ENCODE peak calls at places on chromosomes 7 and 10, in four cellular contexts. L is AG10803, M is fibroblast of lung, P is gastrocnemius medialis. V is an unnamed sample.

GRCh38 chr7:23618241-23618640 is 21.1 kb downstream of the CCDC126 start:
- DNase-seq in L (no peak), M (no peak), P (no peak), V (no peak)

GRCh38 chr7:44637788-44638594 is 31.6 kb downstream of the OGDH start:
- DNase-seq in L (peak), P (no peak), M (peak), V (no peak)

GRCh38 chr10:108801775-108802516 is 1121.4 kb downstream of the XPNPEP1 start:
- DNase-seq in M (peak), P (no peak), L (peak), V (peak)

GRCh38 chr7:89584896-89585295 is 569.4 kb upstream of the STEAP1 start:
- DNase-seq in M (no peak), L (no peak), P (no peak), V (peak)

GRCh38 chr7:98266840-98267239 is 14.6 kb upstream of the BRI3 start:
- DNase-seq in M (peak), L (peak), P (no peak), V (no peak)

GRCh38 chr7:93851536-93851935 is 39.0 kb downstream of the TFPI2 start:
- DNase-seq in P (no peak), M (no peak), L (peak), V (peak)

GRCh38 chr7:88200793-88201192 is 19.0 kb downstream of the SRI start:
- DNase-seq in M (no peak), L (no peak), P (no peak), V (no peak)

GRCh38 chr7:2120251-2120660 is 112.5 kb downstream of the MAD1L1 start:
- DNase-seq in P (no peak), M (no peak), L (no peak), V (no peak)

GRCh38 chr7:83882551-83882950 is 233.6 kb upstream of the SEMA3E start:
- DNase-seq in P (no peak), L (no peak), M (no peak), V (no peak)

GRCh38 chr10:844552-844951 is 87.0 kb downstream of the LARP4B start:
- DNase-seq in P (no peak), L (peak), M (peak), V (no peak)

GRCh38 chr7:50119815-50120637 is 27.0 kb upstream of the ZPBP start:
- DNase-seq in L (no peak), P (no peak), M (no peak), V (no peak)

GRCh38 chr7:50121269-50121668 is 28.2 kb upstream of the ZPBP start:
- DNase-seq in L (no peak), M (no peak), P (no peak), V (no peak)

DNA sequence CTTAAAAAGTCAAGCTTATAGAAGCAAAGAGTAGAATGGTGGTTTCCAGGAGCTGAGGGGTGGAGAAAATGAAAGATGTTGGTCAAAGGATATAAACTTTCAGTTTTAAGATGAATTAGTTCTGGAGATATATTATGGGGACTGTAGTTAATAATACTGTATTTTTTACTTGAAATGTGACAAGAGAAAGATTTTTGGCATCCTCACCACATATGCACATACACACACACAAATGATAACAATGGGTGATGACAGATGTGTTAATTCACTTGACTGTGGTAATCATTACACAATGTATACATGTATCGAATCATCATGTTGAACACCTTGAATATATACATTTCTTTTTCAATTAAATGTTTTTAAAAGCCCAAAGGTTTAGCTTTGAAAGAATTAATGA is 32.7 kb upstream of the ZPBP start:
- DNase-seq in M (no peak), L (no peak), P (no peak), V (no peak)
- H3K4me3 ChIP-seq in M (no peak), L (no peak), P (no peak), V (no peak)

DNA sequence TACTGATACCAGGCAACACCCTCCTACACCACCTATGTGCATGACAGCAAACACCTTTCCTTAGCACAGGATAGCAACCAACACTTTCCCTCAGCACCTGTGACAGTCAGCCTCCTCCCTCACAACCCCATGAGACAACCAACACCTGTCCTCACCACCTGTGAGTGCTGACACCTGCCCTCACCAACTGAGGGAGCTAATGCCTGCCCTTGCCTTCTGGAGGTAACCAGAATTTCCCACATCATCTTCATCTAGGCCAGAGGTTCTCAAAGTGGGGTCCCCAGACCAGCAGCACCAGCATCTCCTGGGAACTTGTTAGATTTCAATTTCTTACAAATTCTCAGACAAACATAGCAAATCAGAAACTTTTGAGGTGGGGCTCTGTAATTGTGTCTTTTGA is 112.5 kb downstream of the GRID1 start:
- DNase-seq in M (no peak), L (no peak), P (no peak), V (no peak)
- TF ChIP-seq CTCF in M (no peak), L (no peak), P (no peak), V (no peak)

GRCh38 chr10:125983161-125983560 is 86.8 kb downstream of the FANK1 start:
- DNase-seq in P (no peak), L (peak), M (no peak), V (no peak)
- H3K4me3 ChIP-seq in P (no peak), L (no peak), M (no peak), V (no peak)

DNA sequence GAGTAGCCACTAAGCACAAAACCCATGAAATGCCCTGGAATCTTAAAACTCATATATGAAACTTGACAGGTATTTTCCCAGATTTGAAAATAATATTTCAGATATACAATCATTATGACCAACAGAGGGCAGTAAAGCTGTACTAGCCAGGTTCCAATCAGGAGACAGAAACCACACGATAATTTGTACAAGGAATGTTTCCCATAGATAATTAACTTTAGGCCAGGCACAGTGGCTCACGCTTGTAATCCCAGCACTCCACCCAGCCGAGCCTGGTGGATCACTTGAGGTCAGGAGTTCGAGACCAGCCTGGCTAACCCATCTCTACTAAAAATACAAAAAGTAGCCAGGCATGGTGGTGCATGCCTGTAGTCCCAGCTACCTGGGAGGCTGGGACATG is 31.0 kb upstream of the NUB1 start:
- DNase-seq in M (peak), L (peak), P (no peak), V (peak)
- TF ChIP-seq CTCF in M (peak), L (peak), P (no peak), V (peak)

GRCh38 chr10:5462841-5463293 is 36.5 kb downstream of the CALML5 start:
- DNase-seq in P (no peak), M (no peak), L (no peak), V (no peak)

GRCh38 chr10:5461201-5461585 is 38.2 kb downstream of the CALML5 start:
- DNase-seq in L (no peak), M (no peak), P (no peak), V (no peak)

GRCh38 chr10:5464521-5464920 is 34.8 kb downstream of the CALML5 start:
- DNase-seq in L (peak), M (no peak), P (no peak), V (no peak)

GRCh38 chr10:5460468-5461200 is 38.7 kb downstream of the CALML5 start:
- DNase-seq in M (no peak), L (no peak), P (no peak), V (no peak)

GRCh38 chr10:5461914-5462840 is 37.2 kb downstream of the CALML5 start:
- DNase-seq in L (peak), P (no peak), M (no peak), V (no peak)
- H3K4me3 ChIP-seq in L (peak), P (no peak), M (peak), V (no peak)

DNA sequence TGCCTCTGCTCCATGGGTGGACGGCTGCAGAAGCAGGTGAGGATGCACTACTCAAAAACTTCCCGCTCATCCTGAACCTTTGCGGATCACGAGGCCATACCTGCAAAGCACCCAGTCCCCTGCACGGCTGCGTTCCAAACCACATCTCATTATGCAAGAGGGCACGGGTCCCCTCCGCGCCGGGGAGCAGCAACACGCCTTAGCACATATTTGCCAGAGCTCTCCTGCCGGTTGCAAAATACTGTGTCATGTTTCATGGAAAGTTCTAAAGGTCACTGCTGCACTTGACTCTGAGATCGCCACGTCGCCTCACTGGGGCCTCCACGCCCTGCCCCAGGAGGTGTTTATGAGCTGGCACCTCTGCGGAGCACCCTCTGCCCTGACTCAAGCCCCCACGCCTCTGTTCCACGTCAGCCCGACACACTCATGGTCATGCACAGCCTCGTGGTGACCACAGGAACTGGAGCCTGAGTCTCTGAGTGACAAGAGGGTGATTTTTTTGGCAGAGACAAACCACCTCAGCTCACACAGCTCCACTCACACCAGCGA is 131.8 kb downstream of the PRKAG2 start:
- DNase-seq in M (peak), L (peak), P (peak), V (peak)
- TF ChIP-seq CTCF in M (peak), L (peak), P (no peak), V (peak)

DNA sequence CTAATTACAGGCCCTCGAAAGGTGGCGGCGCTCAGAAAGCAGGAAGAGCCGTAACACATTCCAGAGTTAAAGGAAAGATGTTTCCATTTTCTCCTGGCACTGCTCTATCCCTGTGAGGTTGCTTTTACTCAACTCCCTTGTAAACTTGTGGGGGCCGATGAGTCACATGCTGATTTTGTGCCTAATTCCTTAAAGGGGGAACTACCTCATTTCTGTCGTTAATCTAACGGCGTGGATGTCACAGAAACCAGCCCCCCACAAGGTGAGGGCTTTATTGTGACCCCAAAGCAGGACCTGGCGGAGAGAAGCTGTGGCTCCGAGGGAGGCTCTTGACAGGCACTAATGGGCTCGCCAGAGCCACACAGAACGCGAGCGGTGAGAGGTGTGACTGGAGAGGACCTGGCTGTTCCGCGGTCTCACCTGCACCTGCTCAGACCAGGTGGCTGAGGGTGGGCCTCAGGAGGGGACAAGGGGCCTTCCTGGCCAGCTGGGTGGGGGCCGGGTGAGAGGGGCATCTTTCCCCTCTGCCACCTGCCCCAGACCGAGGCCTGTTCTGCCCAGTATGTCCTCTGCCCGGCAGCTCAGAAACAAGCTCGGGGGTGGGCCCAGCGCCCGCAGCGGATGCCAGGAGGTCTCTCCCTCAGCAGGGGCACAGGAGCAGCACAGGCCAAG is 50.9 kb downstream of the CALML3 start:
- DNase-seq in M (peak), P (no peak), L (peak), V (no peak)
- H3K4me3 ChIP-seq in M (no peak), P (no peak), L (no peak), V (no peak)

V was measured in epithelial cell of proximal tubule.